ENCODE peak calls at places on chromosomes 3 and 15, in six cellular contexts. S, J, K, E, W and G are unnamed samples.

GRCh38 chr15:45428491-45428890 is 50.1 kb upstream of the GATM start:
- DNase-seq in W (no peak), K (no peak), S (no peak), J (peak), E (peak), G (no peak)

GRCh38 chr15:45431502-45431901 is 53.2 kb upstream of the GATM start:
- DNase-seq in S (no peak), J (no peak), W (no peak), E (peak), K (no peak), G (no peak)

GRCh38 chr15:49468440-49468839 is 45.4 kb downstream of the FGF7 start:
- DNase-seq in E (no peak), K (peak), W (peak), J (no peak), S (peak), G (no peak)

GRCh38 chr3:186932281-186933181 is 2.2 kb downstream of the ST6GAL1 start:
- DNase-seq in E (no peak), J (no peak), S (no peak), W (no peak), K (no peak), G (no peak)

GRCh38 chr3:143084856-143085731 is 34.5 kb upstream of the CHST2 start:
- DNase-seq in W (no peak), K (no peak), J (peak), E (no peak), S (no peak), G (no peak)

GRCh38 chr15:51369451-51369761 is 28.0 kb downstream of the GLDN start:
- DNase-seq in E (no peak), J (no peak), S (no peak), K (no peak), W (no peak), G (no peak)

GRCh38 chr15:74453925-74454763 is 6.8 kb downstream of the UBL7 start:
- DNase-seq in J (no peak), S (no peak), W (no peak), K (no peak), E (no peak), G (no peak)

GRCh38 chr3:128995737-128996136 is 1.9 kb upstream of the CFAP92 start:
- DNase-seq in J (no peak), K (no peak), W (no peak), E (no peak), S (no peak), G (no peak)

GRCh38 chr3:172133830-172134229 is 94.5 kb downstream of the FNDC3B start:
- DNase-seq in K (no peak), J (no peak), S (no peak), W (no peak), E (no peak), G (no peak)

GRCh38 chr3:69499899-69500316 is 114.0 kb upstream of the FRMD4B start:
- DNase-seq in J (no peak), S (no peak), K (no peak), W (no peak), E (peak), G (no peak)

GRCh38 chr15:39888243-39888642 is 31.8 kb downstream of the GPR176 start:
- DNase-seq in E (no peak), W (no peak), S (no peak), J (no peak), K (no peak), G (no peak)

GRCh38 chr3:148190441-148190990 is 507.2 kb upstream of the AGTR1 start:
- DNase-seq in J (no peak), W (no peak), E (no peak), K (no peak), S (no peak), G (no peak)

GRCh38 chr3:69326821-69327433 is 59.0 kb downstream of the FRMD4B start:
- DNase-seq in K (no peak), W (no peak), S (no peak), J (no peak), E (no peak), G (no peak)

GRCh38 chr3:172213168-172213567 is 173.8 kb downstream of the FNDC3B start:
- DNase-seq in E (no peak), K (no peak), S (no peak), W (no peak), J (no peak), G (no peak)

GRCh38 chr15:75836953-75837321 is 6.3 kb upstream of the UBE2Q2 start:
- DNase-seq in K (no peak), J (no peak), S (no peak), W (no peak), E (no peak), G (no peak)

GRCh38 chr3:151009981-151010380 is 37.5 kb upstream of the CLRN1 start:
- DNase-seq in K (no peak), E (no peak), J (peak), W (no peak), S (no peak), G (no peak)

GRCh38 chr3:40847571-40847992 is 322.8 kb downstream of the ZNF621 start:
- DNase-seq in E (no peak), K (peak), S (no peak), J (no peak), W (no peak), G (no peak)

DNA sequence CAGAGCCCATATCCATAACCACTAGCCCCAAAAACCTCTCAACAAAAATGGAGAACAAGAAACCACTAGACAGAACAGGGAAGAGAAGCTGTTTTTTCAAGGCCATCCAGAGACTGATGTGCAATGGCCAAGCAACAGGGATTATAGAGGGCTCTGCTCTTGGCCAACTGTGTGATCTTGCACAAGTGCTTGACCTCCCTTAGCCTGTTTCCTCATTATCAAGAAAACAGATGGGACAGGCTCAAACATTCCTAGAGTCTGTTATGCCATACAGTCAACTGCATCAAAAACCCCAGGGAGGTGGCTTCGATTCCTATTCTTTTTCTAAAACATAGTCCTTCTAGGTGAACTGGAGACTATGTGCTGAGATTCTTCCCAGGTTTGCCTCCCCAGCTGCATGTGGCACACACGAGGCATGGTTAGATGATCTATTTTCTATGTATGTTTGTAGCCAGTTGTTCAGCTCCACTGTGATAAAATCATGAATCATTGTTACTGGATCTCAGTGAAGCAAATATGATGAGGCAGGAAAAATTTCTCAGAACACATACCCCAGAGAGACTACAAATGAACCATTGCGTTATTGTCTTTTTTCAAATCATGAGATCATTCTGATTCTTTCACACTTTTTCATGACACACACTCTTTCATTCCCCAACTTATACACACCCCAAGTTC is 132.9 kb upstream of the TGFBR2 start:
- DNase-seq in J (no peak), W (no peak), K (no peak), S (no peak), E (peak), G (no peak)
- TF ChIP-seq POLR2AphosphoS5 in J (peak), W (no peak), K (no peak), S (no peak), E (no peak), G (peak)

GRCh38 chr15:77012117-77012712 is 17.3 kb downstream of the PSTPIP1 start:
- DNase-seq in S (no peak), J (no peak), E (no peak), K (no peak), W (no peak), G (no peak)

GRCh38 chr15:77014137-77015081 is 19.5 kb downstream of the PSTPIP1 start:
- DNase-seq in S (no peak), K (no peak), E (no peak), W (no peak), J (no peak), G (no peak)

GRCh38 chr15:77012868-77013267 is 17.9 kb downstream of the PSTPIP1 start:
- DNase-seq in E (peak), W (no peak), K (no peak), J (no peak), S (no peak), G (no peak)

GRCh38 chr15:77015651-77016320 is 20.9 kb downstream of the PSTPIP1 start:
- DNase-seq in K (no peak), E (no peak), W (no peak), J (no peak), S (no peak), G (no peak)

DNA sequence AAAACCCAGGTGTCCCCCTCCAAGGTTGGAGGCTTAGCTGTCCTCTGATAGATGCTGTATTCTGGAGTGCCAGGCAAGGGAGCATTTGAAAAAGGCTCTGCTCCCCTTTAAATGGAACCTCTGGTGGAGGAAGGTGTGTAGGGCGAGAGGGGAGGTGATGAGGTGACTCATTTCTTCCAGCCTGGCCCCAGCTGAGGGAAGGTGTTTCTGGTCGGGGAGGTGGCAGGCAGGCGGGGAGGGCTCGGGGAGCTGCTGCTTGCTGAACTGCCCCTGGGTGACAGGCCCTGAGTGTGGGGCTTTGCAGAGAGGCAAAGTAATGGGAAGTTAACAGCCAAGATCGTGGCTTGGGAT is 18.8 kb downstream of the PSTPIP1 start:
- DNase-seq in E (peak), W (no peak), K (no peak), S (no peak), J (no peak), G (no peak)
- TF ChIP-seq CTCF in E (no peak), W (no peak), K (no peak), S (no peak), J (no peak), G (no peak)

DNA sequence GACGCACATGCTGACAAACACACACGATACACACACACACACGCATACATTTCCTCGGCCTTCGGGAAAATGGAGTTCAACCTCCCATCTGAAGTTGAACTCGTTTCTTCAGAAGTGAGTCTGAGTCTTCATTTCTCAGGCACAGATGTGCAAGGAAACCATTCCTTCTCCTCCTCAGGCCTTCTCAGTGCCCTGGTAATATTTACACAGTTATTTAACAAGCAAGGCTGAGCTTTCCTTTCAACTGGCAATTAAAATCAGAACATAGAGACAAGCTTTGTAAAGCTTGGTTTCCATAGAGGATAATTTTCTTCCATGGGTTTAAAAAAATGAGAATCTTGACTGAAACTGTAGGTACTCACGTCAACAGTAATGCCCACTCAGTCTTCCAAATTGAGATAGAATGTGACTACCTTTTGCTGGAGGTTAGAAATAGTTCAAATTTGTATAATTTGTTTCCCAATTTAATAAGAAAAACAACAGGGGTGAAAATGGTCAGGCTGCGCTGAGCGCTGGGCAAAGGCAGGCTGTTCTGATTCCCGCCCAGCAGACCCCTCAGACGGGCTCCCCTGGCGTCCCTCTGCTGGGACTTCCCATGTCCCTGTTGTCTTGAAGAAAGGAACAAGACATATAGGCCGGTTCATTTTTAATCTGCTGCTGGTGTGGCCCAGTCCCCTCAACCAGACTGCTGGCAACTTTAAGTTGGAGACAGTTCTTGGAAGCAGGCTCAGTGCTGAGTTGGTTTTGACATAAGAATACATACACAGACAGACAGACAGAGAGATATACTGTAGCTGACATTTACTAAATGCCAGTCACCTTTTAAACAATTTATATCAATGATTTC is 174.3 kb downstream of the XXYLT1 start:
- DNase-seq in J (no peak), E (no peak), W (no peak), K (no peak), S (no peak), G (peak)
- TF ChIP-seq POLR2AphosphoS5 in J (no peak), E (no peak), W (no peak), K (no peak), S (no peak), G (no peak)

GRCh38 chr3:63370094-63370493 is 92.0 kb downstream of the SYNPR start:
- DNase-seq in S (no peak), W (no peak), E (no peak), K (no peak), J (no peak), G (no peak)

GRCh38 chr3:63364495-63364894 is 86.4 kb downstream of the SYNPR start:
- DNase-seq in E (no peak), W (no peak), K (no peak), S (no peak), J (no peak), G (no peak)

DNA sequence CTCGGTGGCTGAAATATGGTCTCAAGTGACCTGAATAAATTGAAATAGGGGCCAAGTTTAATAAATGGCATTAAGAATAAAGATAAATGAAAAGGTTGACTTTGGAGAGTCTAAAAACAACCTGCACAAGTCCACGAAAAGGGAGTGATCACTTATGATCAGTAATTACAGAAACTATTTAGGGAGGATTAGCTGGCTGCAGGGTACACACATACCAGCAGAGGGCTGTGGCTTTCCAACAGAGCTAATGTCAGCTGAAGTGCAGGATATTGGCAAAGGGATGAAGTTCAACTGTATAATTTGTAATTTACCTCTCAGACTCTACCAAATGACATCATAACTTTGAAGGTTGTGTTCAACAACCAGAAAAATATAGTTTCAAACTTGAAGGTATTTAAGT is 86.8 kb downstream of the SYNPR start:
- DNase-seq in E (no peak), W (no peak), K (no peak), S (peak), J (no peak), G (no peak)
- TF ChIP-seq CTCF in E (peak), W (peak), K (peak), S (peak), J (no peak), G (no peak)

DNA sequence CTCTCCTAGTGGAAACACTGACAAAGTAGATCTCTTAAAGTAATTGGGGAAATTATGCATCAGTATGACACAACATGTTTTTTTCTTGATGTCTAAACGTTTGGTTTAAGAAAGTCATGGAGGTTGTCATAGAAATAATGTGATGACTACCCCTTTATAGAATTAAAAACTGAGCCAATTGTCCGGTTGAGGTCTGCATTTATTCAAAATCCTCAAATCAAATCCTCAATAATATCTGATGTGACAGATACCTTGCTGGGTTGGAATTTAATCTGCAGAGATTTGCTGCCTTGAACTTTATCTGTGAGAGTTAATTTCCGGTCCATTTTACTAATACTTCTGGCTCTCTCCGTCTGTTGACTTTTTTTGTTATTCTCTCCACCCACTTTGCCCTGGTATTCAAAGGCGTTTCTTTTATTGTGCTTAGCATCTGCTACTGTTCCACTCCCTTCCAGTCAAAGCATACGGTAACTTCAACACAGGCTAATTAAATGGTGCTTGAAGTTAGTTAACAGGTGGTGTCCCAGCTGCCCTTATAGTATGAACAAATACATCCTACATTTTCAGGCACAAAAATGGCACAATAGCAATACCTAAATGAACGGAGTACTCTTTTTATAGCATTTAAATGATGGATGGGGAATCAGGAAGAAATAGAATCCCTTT is 628.3 kb downstream of the ROBO1 start:
- DNase-seq in J (no peak), E (no peak), K (no peak), W (no peak), S (no peak), G (no peak)
- TF ChIP-seq POLR2AphosphoS5 in J (no peak), E (peak), K (no peak), W (no peak), S (no peak), G (no peak)

DNA sequence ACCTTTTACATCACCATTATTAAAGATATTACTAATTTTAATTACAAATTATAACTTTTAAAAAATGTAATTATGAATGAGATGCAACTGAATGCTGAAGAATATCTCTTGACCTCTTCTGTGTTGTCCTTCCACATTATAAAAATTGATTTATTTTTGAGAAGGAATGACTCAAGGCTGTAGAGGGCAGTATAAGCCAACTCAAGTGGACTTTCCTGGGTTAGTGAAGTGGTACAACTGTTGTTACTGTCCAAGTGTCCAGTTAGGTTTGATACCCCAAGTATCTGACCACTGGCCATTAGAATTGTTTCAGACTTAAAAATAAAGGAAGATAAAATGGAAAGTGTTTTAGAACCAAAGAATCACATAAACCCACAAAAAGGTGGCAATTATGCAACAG is 51.9 kb downstream of the BBX start:
- DNase-seq in W (peak), E (no peak), S (peak), J (no peak), K (peak), G (no peak)
- TF ChIP-seq CTCF in W (peak), E (peak), S (peak), J (peak), K (peak), G (no peak)

GRCh38 chr3:133380481-133381225 is 19.2 kb upstream of the BFSP2 start:
- DNase-seq in E (no peak), W (no peak), S (no peak), K (no peak), J (no peak), G (no peak)

GRCh38 chr3:133384331-133385027 is 15.4 kb upstream of the BFSP2 start:
- DNase-seq in K (peak), S (peak), E (peak), W (peak), J (no peak), G (peak)

GRCh38 chr3:133379926-133380325 is 19.9 kb upstream of the BFSP2 start:
- DNase-seq in K (no peak), E (no peak), S (no peak), W (no peak), J (no peak), G (no peak)

GRCh38 chr3:133381346-133382109 is 18.3 kb upstream of the BFSP2 start:
- DNase-seq in W (no peak), E (no peak), S (no peak), K (peak), J (no peak), G (no peak)

DNA sequence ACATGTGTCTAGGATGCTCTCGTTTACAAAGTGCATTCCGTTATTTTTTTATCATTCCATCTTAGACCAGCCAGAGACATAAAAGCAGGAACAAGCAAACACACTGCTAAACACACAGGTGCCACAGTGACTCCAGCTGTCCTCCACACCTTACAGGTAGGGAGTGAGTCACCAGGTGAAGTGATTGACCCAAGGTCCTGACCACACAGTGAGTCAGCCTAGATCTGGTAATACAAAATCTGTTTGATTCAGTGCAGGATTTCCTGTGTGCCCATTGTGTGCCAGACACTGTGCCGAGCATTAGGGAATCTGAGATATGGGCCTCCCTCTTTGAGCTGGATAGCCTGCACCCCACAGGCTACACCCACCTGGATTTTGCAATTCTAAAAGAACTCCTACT is 16.7 kb upstream of the BFSP2 start:
- DNase-seq in S (no peak), W (no peak), J (no peak), K (no peak), E (no peak), G (no peak)
- TF ChIP-seq POLR2AphosphoS5 in S (no peak), W (no peak), J (no peak), K (no peak), E (no peak), G (no peak)